ENCODE peak calls at places on chromosomes 6 and 20, in five cellular contexts. One of them, this sample, is unnamed.
A peak's percentile ranks its signal among the peaks of the same experiment; 100 is the strongest.

GRCh38 chr6:7974932-7975763 is 64.6 kb upstream of the TXNDC5 start:
- DNase-seq in NCI-H1436: no peak
- DNase-seq in amniotic stem cell: no peak
- DNase-seq in occipital lobe: peak; percentile 88
- DNase-seq in effector memory CD8-positive, alpha-beta T cell: no peak
- DNase-seq in this sample: peak; percentile 89

GRCh38 chr20:58677205-58677604 is 15.4 kb upstream of the NPEPL1 start:
- DNase-seq in NCI-H1436: no peak
- DNase-seq in amniotic stem cell: no peak
- DNase-seq in occipital lobe: no peak
- DNase-seq in effector memory CD8-positive, alpha-beta T cell: no peak
- DNase-seq in this sample: no peak

GRCh38 chr20:23928788-23929187 is 49.2 kb upstream of the CST5 start:
- DNase-seq in NCI-H1436: no peak
- DNase-seq in amniotic stem cell: no peak
- DNase-seq in occipital lobe: no peak
- DNase-seq in effector memory CD8-positive, alpha-beta T cell: peak; percentile 43
- DNase-seq in this sample: no peak

GRCh38 chr6:111581957-111582356 is 23.7 kb downstream of the TRAF3IP2 start:
- DNase-seq in NCI-H1436: no peak
- DNase-seq in amniotic stem cell: no peak
- DNase-seq in occipital lobe: no peak
- DNase-seq in effector memory CD8-positive, alpha-beta T cell: no peak
- DNase-seq in this sample: no peak

GRCh38 chr20:47843886-47844567 is 58.7 kb upstream of the SULF2 start:
- DNase-seq in NCI-H1436: no peak
- DNase-seq in amniotic stem cell: no peak
- DNase-seq in occipital lobe: no peak
- DNase-seq in effector memory CD8-positive, alpha-beta T cell: no peak
- DNase-seq in this sample: no peak

GRCh38 chr20:35284267-35284991 is at the start of gene EIF6:
- DNase-seq in NCI-H1436: peak; percentile 79
- DNase-seq in amniotic stem cell: peak; percentile 64
- DNase-seq in occipital lobe: peak; percentile 81
- DNase-seq in effector memory CD8-positive, alpha-beta T cell: peak; percentile 61
- DNase-seq in this sample: peak; percentile 50

GRCh38 chr6:17280552-17281090 is 540 bp upstream of the RBM24 start:
- DNase-seq in NCI-H1436: no peak
- DNase-seq in amniotic stem cell: no peak
- DNase-seq in occipital lobe: peak; percentile 14
- DNase-seq in effector memory CD8-positive, alpha-beta T cell: no peak
- DNase-seq in this sample: no peak

GRCh38 chr20:44644384-44645131 is 6.9 kb downstream of the ADA start:
- DNase-seq in NCI-H1436: no peak
- DNase-seq in amniotic stem cell: no peak
- DNase-seq in occipital lobe: no peak
- DNase-seq in effector memory CD8-positive, alpha-beta T cell: peak; percentile 44
- DNase-seq in this sample: no peak

GRCh38 chr20:31670371-31671228 is 32.9 kb downstream of the COX4I2 start:
- DNase-seq in NCI-H1436: no peak
- DNase-seq in amniotic stem cell: no peak
- DNase-seq in occipital lobe: peak; percentile 80
- DNase-seq in effector memory CD8-positive, alpha-beta T cell: no peak
- DNase-seq in this sample: peak; percentile 79

GRCh38 chr20:10644458-10645204 is 29.2 kb downstream of the JAG1 start:
- DNase-seq in NCI-H1436: no peak
- DNase-seq in amniotic stem cell: no peak
- DNase-seq in occipital lobe: no peak
- DNase-seq in effector memory CD8-positive, alpha-beta T cell: no peak
- DNase-seq in this sample: no peak

GRCh38 chr20:44532248-44532980 is 10.5 kb upstream of the SERINC3 start:
- DNase-seq in NCI-H1436: no peak
- DNase-seq in amniotic stem cell: no peak
- DNase-seq in occipital lobe: no peak
- DNase-seq in effector memory CD8-positive, alpha-beta T cell: no peak
- DNase-seq in this sample: no peak

GRCh38 chr6:15841937-15842698 is 179.3 kb upstream of the DTNBP1 start:
- DNase-seq in NCI-H1436: no peak
- DNase-seq in amniotic stem cell: no peak
- DNase-seq in occipital lobe: no peak
- DNase-seq in effector memory CD8-positive, alpha-beta T cell: no peak
- DNase-seq in this sample: no peak

GRCh38 chr6:122567034-122567433 is 43.2 kb upstream of the PKIB start:
- DNase-seq in NCI-H1436: no peak
- DNase-seq in amniotic stem cell: no peak
- DNase-seq in occipital lobe: no peak
- DNase-seq in effector memory CD8-positive, alpha-beta T cell: no peak
- DNase-seq in this sample: no peak

GRCh38 chr20:21384308-21384892 is 12.9 kb downstream of the NKX2-4 start:
- DNase-seq in NCI-H1436: no peak
- DNase-seq in amniotic stem cell: no peak
- DNase-seq in occipital lobe: no peak
- DNase-seq in effector memory CD8-positive, alpha-beta T cell: no peak
- DNase-seq in this sample: no peak

GRCh38 chr6:94341173-94341572 is 921.8 kb upstream of the EPHA7 start:
- DNase-seq in NCI-H1436: no peak
- DNase-seq in amniotic stem cell: no peak
- DNase-seq in occipital lobe: no peak
- DNase-seq in effector memory CD8-positive, alpha-beta T cell: no peak
- DNase-seq in this sample: no peak

GRCh38 chr6:139323511-139324445 is 32.0 kb upstream of the TXLNB start:
- DNase-seq in NCI-H1436: no peak
- DNase-seq in amniotic stem cell: no peak
- DNase-seq in occipital lobe: no peak
- DNase-seq in effector memory CD8-positive, alpha-beta T cell: peak; percentile 79
- DNase-seq in this sample: no peak

GRCh38 chr6:138307816-138308727 is 69.6 kb upstream of the SMIM28 start:
- DNase-seq in NCI-H1436: no peak
- DNase-seq in amniotic stem cell: no peak
- DNase-seq in occipital lobe: peak; percentile 11
- DNase-seq in effector memory CD8-positive, alpha-beta T cell: no peak
- DNase-seq in this sample: peak; percentile 35

GRCh38 chr6:4164043-4164442 is 28.7 kb upstream of the ECI2 start:
- DNase-seq in NCI-H1436: no peak
- DNase-seq in amniotic stem cell: no peak
- DNase-seq in occipital lobe: no peak
- DNase-seq in effector memory CD8-positive, alpha-beta T cell: no peak
- DNase-seq in this sample: no peak

GRCh38 chr20:9068232-9068781 is 580 bp upstream of the PLCB4 start:
- DNase-seq in NCI-H1436: peak; percentile 57
- DNase-seq in amniotic stem cell: peak; percentile 26
- DNase-seq in occipital lobe: peak; percentile 20
- DNase-seq in effector memory CD8-positive, alpha-beta T cell: no peak
- DNase-seq in this sample: peak; percentile 10

GRCh38 chr20:4894409-4894808 is 106.9 kb downstream of the SLC23A2 start:
- DNase-seq in NCI-H1436: no peak
- DNase-seq in amniotic stem cell: no peak
- DNase-seq in occipital lobe: no peak
- DNase-seq in effector memory CD8-positive, alpha-beta T cell: no peak
- DNase-seq in this sample: no peak

GRCh38 chr6:160106010-160106409 is 15.6 kb upstream of the SLC22A1 start:
- DNase-seq in NCI-H1436: no peak
- DNase-seq in amniotic stem cell: no peak
- DNase-seq in occipital lobe: no peak
- DNase-seq in effector memory CD8-positive, alpha-beta T cell: no peak
- DNase-seq in this sample: no peak

GRCh38 chr6:4396032-4396431 is 260.7 kb upstream of the ECI2 start:
- DNase-seq in NCI-H1436: no peak
- DNase-seq in amniotic stem cell: no peak
- DNase-seq in occipital lobe: no peak
- DNase-seq in effector memory CD8-positive, alpha-beta T cell: no peak
- DNase-seq in this sample: no peak

GRCh38 chr6:3831741-3832530 is 17.2 kb upstream of the FAM50B start:
- DNase-seq in NCI-H1436: no peak
- DNase-seq in amniotic stem cell: no peak
- DNase-seq in occipital lobe: no peak
- DNase-seq in effector memory CD8-positive, alpha-beta T cell: no peak
- DNase-seq in this sample: no peak

GRCh38 chr6:169890901-169891300 is 139.5 kb downstream of the ERMARD start:
- DNase-seq in NCI-H1436: no peak
- DNase-seq in amniotic stem cell: no peak
- DNase-seq in occipital lobe: no peak
- DNase-seq in effector memory CD8-positive, alpha-beta T cell: no peak
- DNase-seq in this sample: no peak

GRCh38 chr6:109025639-109026038 is 69.0 kb downstream of the SESN1 start:
- DNase-seq in NCI-H1436: no peak
- DNase-seq in amniotic stem cell: no peak
- DNase-seq in occipital lobe: no peak
- DNase-seq in effector memory CD8-positive, alpha-beta T cell: no peak
- DNase-seq in this sample: no peak

GRCh38 chr6:117267766-117268534 is 2.6 kb downstream of the VGLL2 start:
- DNase-seq in NCI-H1436: no peak
- DNase-seq in amniotic stem cell: no peak
- DNase-seq in occipital lobe: no peak
- DNase-seq in effector memory CD8-positive, alpha-beta T cell: no peak
- DNase-seq in this sample: no peak

GRCh38 chr6:108425428-108425827 is 130.6 kb downstream of the AFG1L start:
- DNase-seq in NCI-H1436: no peak
- DNase-seq in amniotic stem cell: no peak
- DNase-seq in occipital lobe: no peak
- DNase-seq in effector memory CD8-positive, alpha-beta T cell: no peak
- DNase-seq in this sample: no peak

GRCh38 chr20:34850969-34851368 is 21.7 kb downstream of the GGT7 start:
- DNase-seq in NCI-H1436: no peak
- DNase-seq in amniotic stem cell: no peak
- DNase-seq in occipital lobe: no peak
- DNase-seq in effector memory CD8-positive, alpha-beta T cell: no peak
- DNase-seq in this sample: no peak

GRCh38 chr6:139330271-139330670 is 38.5 kb upstream of the TXLNB start:
- DNase-seq in NCI-H1436: no peak
- DNase-seq in amniotic stem cell: no peak
- DNase-seq in occipital lobe: no peak
- DNase-seq in effector memory CD8-positive, alpha-beta T cell: no peak
- DNase-seq in this sample: no peak

GRCh38 chr20:46544576-46544975 is 5.9 kb downstream of the OCSTAMP start:
- DNase-seq in NCI-H1436: no peak
- DNase-seq in amniotic stem cell: no peak
- DNase-seq in occipital lobe: no peak
- DNase-seq in effector memory CD8-positive, alpha-beta T cell: no peak
- DNase-seq in this sample: no peak

GRCh38 chr6:41426438-41426851 is 91.0 kb downstream of the NCR2 start:
- DNase-seq in NCI-H1436: no peak
- DNase-seq in amniotic stem cell: no peak
- DNase-seq in occipital lobe: no peak
- DNase-seq in effector memory CD8-positive, alpha-beta T cell: no peak
- DNase-seq in this sample: no peak

GRCh38 chr6:18342223-18342622 is 44.9 kb upstream of the RNF144B start:
- DNase-seq in NCI-H1436: no peak
- DNase-seq in amniotic stem cell: no peak
- DNase-seq in occipital lobe: no peak
- DNase-seq in effector memory CD8-positive, alpha-beta T cell: no peak
- DNase-seq in this sample: no peak

GRCh38 chr6:135906542-135906941 is 55.0 kb downstream of the PDE7B start:
- DNase-seq in NCI-H1436: no peak
- DNase-seq in amniotic stem cell: no peak
- DNase-seq in occipital lobe: no peak
- DNase-seq in effector memory CD8-positive, alpha-beta T cell: no peak
- DNase-seq in this sample: no peak

GRCh38 chr6:88137915-88138314 is 28.2 kb downstream of the CNR1 start:
- DNase-seq in NCI-H1436: no peak
- DNase-seq in amniotic stem cell: no peak
- DNase-seq in occipital lobe: no peak
- DNase-seq in effector memory CD8-positive, alpha-beta T cell: no peak
- DNase-seq in this sample: no peak

GRCh38 chr6:162998777-162999176 is 271.0 kb downstream of the PACRG start:
- DNase-seq in NCI-H1436: no peak
- DNase-seq in amniotic stem cell: no peak
- DNase-seq in occipital lobe: no peak
- DNase-seq in effector memory CD8-positive, alpha-beta T cell: no peak
- DNase-seq in this sample: no peak

GRCh38 chr6:90383212-90383611 is 86.6 kb upstream of the BACH2 start:
- DNase-seq in NCI-H1436: no peak
- DNase-seq in amniotic stem cell: no peak
- DNase-seq in occipital lobe: no peak
- DNase-seq in effector memory CD8-positive, alpha-beta T cell: no peak
- DNase-seq in this sample: no peak

GRCh38 chr6:150263765-150264415 is 104.9 kb upstream of the IYD start:
- DNase-seq in NCI-H1436: no peak
- DNase-seq in amniotic stem cell: no peak
- DNase-seq in occipital lobe: no peak
- DNase-seq in effector memory CD8-positive, alpha-beta T cell: peak; percentile 10
- DNase-seq in this sample: no peak